ENCODE peak calls at places on chromosomes 7 and 10, in ten cellular contexts. Q is ureter, G is cerebellum, I is NCI-H1092, X is cardiac septum, Z is kidney epithelial cell, S is HTR-8/SVneo, L is upper lobe of right lung, U is type B pancreatic cell, R is GM10248. C is an unnamed sample.
A peak's percentile ranks its signal among the peaks of the same experiment; 100 is the strongest.

GRCh38 chr10:3805791-3806381 is 20.9 kb upstream of the KLF6 start:
- DNase-seq in U (no peak), X (no peak), I (no peak), S (no peak), L (no peak), R (peak; percentile 45), Z (no peak), Q (peak; percentile 46), G (no peak), C (no peak)

GRCh38 chr7:41161188-41161587 is 541.7 kb downstream of the INHBA start:
- DNase-seq in U (no peak), I (no peak), Z (no peak), L (no peak), G (no peak), R (no peak), X (no peak), Q (no peak), S (no peak), C (no peak)

GRCh38 chr10:110783509-110784103 is 88.1 kb upstream of the PDCD4 start:
- DNase-seq in X (no peak), S (no peak), L (no peak), R (no peak), Q (no peak), U (no peak), G (no peak), I (no peak), Z (no peak), C (no peak)

GRCh38 chr7:34130558-34131285 is 225.4 kb downstream of the BMPER start:
- DNase-seq in G (no peak), X (no peak), Z (no peak), R (no peak), L (no peak), Q (no peak), U (no peak), I (no peak), S (no peak), C (no peak)

GRCh38 chr7:126803060-126803665 is 449.6 kb downstream of the GRM8 start:
- DNase-seq in I (peak; percentile 75), Q (peak; percentile 44), G (no peak), X (no peak), U (no peak), Z (peak; percentile 28), R (peak; percentile 59), S (peak; percentile 9), L (no peak), C (no peak)

GRCh38 chr10:121926669-121927360 is 1.0 kb downstream of the ATE1 start:
- DNase-seq in L (no peak), S (peak; percentile 11), G (peak; percentile 26), R (peak; percentile 31), I (no peak), U (no peak), Q (no peak), X (no peak), Z (no peak), C (peak; percentile 0)

GRCh38 chr7:136133491-136133990 is 156.4 kb upstream of the MTPN start:
- DNase-seq in Q (no peak), R (no peak), Z (no peak), U (no peak), L (no peak), I (no peak), S (peak; percentile 26), X (no peak), G (no peak), C (peak; percentile 88)

GRCh38 chr10:132397036-132397541 is at the start of gene PWWP2B:
- DNase-seq in Z (no peak), L (peak; percentile 87), G (peak; percentile 85), R (no peak), S (no peak), Q (no peak), I (no peak), X (no peak), U (no peak), C (no peak)

GRCh38 chr7:97014145-97014544 is 8.8 kb downstream of the DLX6 start:
- DNase-seq in L (no peak), G (no peak), Z (no peak), X (no peak), R (no peak), U (no peak), S (no peak), I (no peak), Q (no peak), C (no peak)

GRCh38 chr7:157271991-157272324 is 64.8 kb upstream of the DNAJB6 start:
- DNase-seq in R (no peak), X (no peak), L (peak; percentile 79), Q (peak; percentile 78), G (no peak), U (no peak), Z (peak; percentile 93), I (peak; percentile 48), S (no peak), C (no peak)

GRCh38 chr10:95408931-95409873 is 118.4 kb upstream of the PDLIM1 start:
- DNase-seq in R (no peak), U (no peak), X (peak; percentile 49), S (no peak), Z (no peak), I (no peak), L (no peak), G (peak; percentile 56), Q (no peak), C (no peak)

GRCh38 chr10:61262486-61263261 is 190.5 kb downstream of the TMEM26 start:
- DNase-seq in X (no peak), R (no peak), S (no peak), L (no peak), Q (no peak), I (no peak), Z (no peak), G (no peak), U (no peak), C (no peak)